ENCODE peak calls at places on chromosomes 16 and 17, in nine cellular contexts. F, G, D, M, J, C, T, V and I are unnamed samples.
A peak's percentile ranks its signal among the peaks of the same experiment; 100 is the strongest.

GRCh38 chr17:319266-319665 is 33.3 kb downstream of the RPH3AL start:
- DNase-seq in F (no peak), G (no peak), D (no peak), M (no peak), J (no peak), C (no peak), T (peak; percentile 38), V (no peak), I (no peak)

GRCh38 chr17:2181206-2181983 is 122.2 kb downstream of the SMG6 start:
- DNase-seq in F (peak; percentile 36), G (no peak), D (no peak), M (no peak), J (no peak), C (peak; percentile 92), T (peak; percentile 68), V (no peak), I (peak; percentile 37)

GRCh38 chr17:82092628-82092994 is 5.4 kb downstream of the FASN start:
- DNase-seq in F (no peak), G (no peak), D (no peak), M (no peak), J (no peak), C (no peak), T (no peak), V (no peak), I (no peak)

GRCh38 chr17:4822835-4823234 is 10.3 kb upstream of the MINK1 start:
- DNase-seq in F (no peak), G (no peak), D (no peak), M (no peak), J (no peak), C (no peak), T (peak; percentile 24), V (no peak), I (no peak)

GRCh38 chr16:55370762-55371482 is 46.9 kb downstream of the IRX6 start:
- DNase-seq in F (no peak), G (peak; percentile 23), D (no peak), M (no peak), J (no peak), C (no peak), T (peak; percentile 81), V (no peak), I (peak; percentile 23)

GRCh38 chr17:58200024-58200633 is 7.6 kb downstream of the EPX start:
- DNase-seq in F (no peak), G (peak; percentile 52), D (no peak), M (peak; percentile 18), J (peak; percentile 34), C (peak; percentile 48), T (peak; percentile 64), V (peak; percentile 74), I (no peak)

GRCh38 chr17:7177210-7177953 is 1.8 kb downstream of the ASGR1 start:
- DNase-seq in F (peak; percentile 23), G (peak; percentile 64), D (no peak), M (peak; percentile 42), J (peak; percentile 42), C (peak; percentile 42), T (peak; percentile 77), V (peak; percentile 78), I (peak; percentile 37)

GRCh38 chr17:79561486-79562116 is 49.2 kb downstream of the RBFOX3 start:
- DNase-seq in F (no peak), G (no peak), D (no peak), M (no peak), J (no peak), C (no peak), T (peak; percentile 41), V (no peak), I (no peak)

GRCh38 chr17:29112780-29113295 is 67.4 kb downstream of the MYO18A start:
- DNase-seq in F (no peak), G (no peak), D (no peak), M (no peak), J (no peak), C (no peak), T (peak; percentile 85), V (no peak), I (peak; percentile 85)

GRCh38 chr17:79455636-79456035 is 155.2 kb downstream of the RBFOX3 start:
- DNase-seq in F (no peak), G (no peak), D (no peak), M (no peak), J (no peak), C (no peak), T (no peak), V (no peak), I (no peak)

GRCh38 chr17:43669971-43670644 is 8.4 kb upstream of the MEOX1 start:
- DNase-seq in F (no peak), G (no peak), D (no peak), M (no peak), J (no peak), C (no peak), T (no peak), V (no peak), I (peak; percentile 46)

GRCh38 chr17:78789663-78790181 is 7.6 kb upstream of the CYTH1 start:
- DNase-seq in F (no peak), G (peak; percentile 90), D (no peak), M (peak; percentile 60), J (no peak), C (no peak), T (peak; percentile 85), V (no peak), I (peak; percentile 57)

GRCh38 chr17:43601280-43602050 is 55.3 kb upstream of the ETV4 start:
- DNase-seq in F (no peak), G (no peak), D (no peak), M (no peak), J (no peak), C (no peak), T (peak; percentile 66), V (no peak), I (peak; percentile 13)

GRCh38 chr17:33200116-33200515 is 93.0 kb downstream of the ASIC2 start:
- DNase-seq in F (no peak), G (no peak), D (no peak), M (no peak), J (no peak), C (peak; percentile 6), T (no peak), V (no peak), I (no peak)

GRCh38 chr16:11493531-11493929 is 93.2 kb downstream of the LITAF start:
- DNase-seq in F (no peak), G (no peak), D (no peak), M (no peak), J (no peak), C (no peak), T (peak; percentile 51), V (no peak), I (no peak)